ENCODE peak calls at places on chromosome 16, in seven cellular contexts. P, A, T, L, I, S and W are unnamed samples.

GRCh38 chr16:58843675-58844074 is 109.6 kb upstream of the GOT2 start:
- DNase-seq in L (no peak), I (no peak), T (peak; percentile 9), S (no peak), P (peak; percentile 33), A (no peak), W (peak; percentile 38)

GRCh38 chr16:88928405-88929375 is 48.3 kb downstream of the CBFA2T3 start:
- DNase-seq in T (no peak), S (no peak), I (no peak), L (no peak), P (no peak), A (no peak), W (no peak)

GRCh38 chr16:46751381-46751780 is 3.2 kb upstream of the MYLK3 start:
- DNase-seq in I (no peak), L (no peak), P (no peak), S (no peak), T (no peak), A (no peak), W (no peak)

GRCh38 chr16:56613706-56614105 is 5.3 kb downstream of the MT2A start:
- DNase-seq in I (no peak), A (no peak), L (no peak), T (no peak), P (no peak), S (no peak), W (no peak)

GRCh38 chr16:14399397-14400284 is 230.4 kb downstream of the PARN start:
- DNase-seq in T (peak; percentile 78), L (peak; percentile 53), I (peak; percentile 56), S (no peak), A (peak; percentile 79), P (peak; percentile 83), W (peak; percentile 83)

GRCh38 chr16:28304214-28304613 is 11.9 kb downstream of the SBK1 start:
- DNase-seq in L (peak; percentile 42), P (peak; percentile 28), S (no peak), A (no peak), T (peak; percentile 49), I (peak; percentile 13), W (no peak)

GRCh38 chr16:89864421-89864820 is 9.0 kb upstream of the TCF25 start:
- DNase-seq in A (no peak), S (no peak), P (peak; percentile 50), I (no peak), T (peak; percentile 7), L (peak; percentile 21), W (no peak)

GRCh38 chr16:17261197-17261858 is 209.4 kb downstream of the XYLT1 start:
- DNase-seq in I (no peak), T (no peak), A (no peak), P (no peak), S (no peak), L (no peak), W (no peak)

GRCh38 chr16:54847207-54847606 is 83.5 kb upstream of the IRX5 start:
- DNase-seq in L (peak; percentile 89), T (peak; percentile 19), A (no peak), P (peak; percentile 41), S (no peak), I (no peak), W (no peak)

GRCh38 chr16:23464196-23464595 is 11.2 kb upstream of the COG7 start:
- DNase-seq in T (no peak), L (no peak), S (no peak), A (no peak), I (no peak), P (no peak), W (no peak)

GRCh38 chr16:24736758-24737157 is 7.3 kb downstream of the TNRC6A start:
- DNase-seq in S (no peak), T (no peak), P (no peak), I (no peak), A (no peak), L (no peak), W (no peak)

GRCh38 chr16:9738690-9739089 is 443.5 kb downstream of the GRIN2A start:
- DNase-seq in P (no peak), S (no peak), T (no peak), L (no peak), A (no peak), I (no peak), W (no peak)

GRCh38 chr16:73036074-73036826 is 11.7 kb downstream of the ZFHX3 start:
- DNase-seq in T (no peak), I (no peak), P (no peak), S (no peak), L (no peak), A (no peak), W (no peak)

GRCh38 chr16:47370536-47370935 is 90.3 kb downstream of the ITFG1 start:
- DNase-seq in A (no peak), T (no peak), L (no peak), P (no peak), I (no peak), S (no peak), W (no peak)

GRCh38 chr16:56874800-56875199 is 9.8 kb downstream of the SLC12A3 start:
- DNase-seq in T (peak; percentile 44), P (peak; percentile 73), A (no peak), L (no peak), S (no peak), I (peak; percentile 17), W (peak; percentile 31)

GRCh38 chr16:1763521-1764511 is 7.5 kb downstream of the NME3 start:
- DNase-seq in T (no peak), A (no peak), P (peak; percentile 35), L (no peak), I (no peak), S (no peak), W (no peak)
- TF ChIP-seq CTCF in T (peak; percentile 20), A (peak; percentile 30), P (peak; percentile 34), L (peak; percentile 23), I (peak; percentile 25), S (peak; percentile 57), W (peak; percentile 63)

GRCh38 chr16:30892670-30893069 is 1.2 kb downstream of the BCL7C start:
- DNase-seq in S (no peak), A (no peak), I (no peak), T (no peak), P (no peak), L (no peak), W (no peak)

GRCh38 chr16:30895592-30896202 is 717 bp upstream of the CTF1 start:
- DNase-seq in P (no peak), I (no peak), L (no peak), T (peak; percentile 13), A (no peak), S (no peak), W (no peak)

GRCh38 chr16:30893082-30893743 is 664 bp downstream of the BCL7C start:
- DNase-seq in A (no peak), L (no peak), P (no peak), S (no peak), I (no peak), T (no peak), W (no peak)

GRCh38 chr16:30894540-30895368 is 877 bp upstream of the BCL7C start:
- DNase-seq in P (no peak), A (no peak), S (no peak), T (peak; percentile 51), L (no peak), I (no peak), W (no peak)

DNA sequence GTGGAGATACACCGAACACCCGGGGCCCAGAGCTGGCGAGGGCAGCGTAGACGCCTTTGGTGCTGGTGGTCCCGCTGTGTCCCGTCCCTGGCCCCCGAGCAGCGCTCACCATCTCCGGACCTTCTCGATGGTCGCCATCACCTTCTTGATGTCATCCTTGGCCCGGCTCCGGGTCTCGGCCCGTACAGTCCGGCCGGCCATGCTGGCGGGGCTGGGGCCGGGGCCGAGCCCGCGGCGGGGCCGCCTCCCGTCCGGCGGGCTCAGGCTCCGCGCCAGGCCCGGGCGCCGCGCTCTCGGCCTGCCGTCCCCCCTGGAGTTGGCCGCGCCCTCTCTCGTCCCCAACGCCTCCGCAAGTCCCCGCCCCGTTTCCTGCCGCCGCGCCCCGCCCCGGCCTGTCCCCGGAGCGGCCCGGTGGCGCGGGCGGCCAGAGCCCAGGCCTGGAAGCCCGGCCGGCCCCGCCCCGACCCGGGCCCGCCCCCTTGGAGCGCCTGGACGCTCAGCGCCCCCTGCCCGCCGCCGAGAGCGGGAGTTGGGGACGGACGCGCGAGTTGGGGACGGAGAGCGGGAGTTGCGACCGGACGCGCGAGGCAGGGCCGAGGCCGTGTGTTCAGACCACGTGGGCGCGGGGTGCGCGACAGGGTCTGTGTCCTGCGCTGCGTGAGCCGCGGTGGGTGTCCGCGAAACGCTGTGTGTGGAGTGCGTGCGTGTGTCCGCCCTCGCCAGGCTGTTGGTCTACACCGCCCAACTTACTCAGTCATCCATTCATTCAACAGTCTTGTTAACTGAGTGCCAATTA is at the start of gene BCL7C:
- DNase-seq in S (peak; percentile 42), T (peak; percentile 70), P (peak; percentile 81), L (peak; percentile 71), I (peak; percentile 81), A (peak; percentile 95), W (peak; percentile 37)
- TF ChIP-seq CTCF in S (peak; percentile 38), T (peak; percentile 50), P (peak; percentile 22), L (peak; percentile 67), I (peak; percentile 72), A (peak; percentile 15), W (peak; percentile 41)

DNA sequence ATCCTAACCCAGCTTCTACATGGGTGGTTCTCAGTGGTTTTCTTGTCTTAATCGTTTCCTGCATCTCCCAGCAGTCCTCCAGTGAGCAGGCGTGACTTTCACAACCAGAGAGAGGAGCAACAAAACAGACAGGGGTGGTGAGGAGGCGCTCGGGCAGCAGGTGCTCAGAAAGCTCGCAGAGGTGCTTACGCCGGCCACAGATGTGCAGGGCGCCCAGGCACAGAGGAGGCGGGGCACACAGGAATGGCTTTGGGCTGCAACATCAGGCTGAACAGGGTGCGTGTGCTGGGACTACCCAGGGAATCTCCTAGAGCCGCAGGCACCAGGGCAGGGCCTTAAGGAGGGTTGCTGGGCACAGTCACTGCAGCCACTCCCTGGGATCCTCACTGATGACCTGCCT is 32.6 kb downstream of the KLHDC4 start:
- DNase-seq in L (no peak), S (no peak), T (no peak), P (no peak), I (no peak), A (no peak), W (no peak)
- TF ChIP-seq CTCF in L (no peak), S (no peak), T (no peak), P (no peak), I (no peak), A (no peak), W (no peak)

GRCh38 chr16:78639775-78640174 is 540.3 kb downstream of the WWOX start:
- DNase-seq in I (no peak), P (no peak), S (no peak), L (no peak), A (no peak), T (no peak), W (no peak)

GRCh38 chr16:78638371-78638770 is 538.9 kb downstream of the WWOX start:
- DNase-seq in P (no peak), S (no peak), T (no peak), I (no peak), A (no peak), L (no peak), W (no peak)

GRCh38 chr16:78642621-78643285 is 543.3 kb downstream of the WWOX start:
- DNase-seq in T (no peak), I (no peak), P (no peak), A (no peak), L (no peak), S (no peak), W (no peak)

GRCh38 chr16:78641463-78641862 is 542.0 kb downstream of the WWOX start:
- DNase-seq in S (no peak), T (no peak), A (no peak), I (no peak), P (no peak), L (no peak), W (no peak)

GRCh38 chr16:78640886-78641285 is 541.4 kb downstream of the WWOX start:
- DNase-seq in T (no peak), A (no peak), L (no peak), I (no peak), S (no peak), P (no peak), W (no peak)
- TF ChIP-seq CTCF in T (no peak), A (no peak), L (no peak), I (no peak), S (no peak), P (no peak), W (no peak)